ENCODE peak calls at places on chromosomes 16 and 17, in ten cellular contexts. H is cardiac muscle cell, R is cardiac fibroblast, A is ascending aorta, T is adipocyte, L is NAMALWA, X is activated T-cell treated with anti-CD3 and anti-CD28 coated beads for 1 hour, I is iris pigment epithelial cell, Z is uterus, J is endothelial cell. U is an unnamed sample.

GRCh38 chr17:83024205-83024971 is 55.0 kb upstream of the METRNL start:
- DNase-seq in H (no peak), A (no peak), L (no peak), X (no peak), Z (no peak), I (no peak), T (no peak), J (no peak), R (no peak), U (no peak)

GRCh38 chr16:78310990-78311561 is 211.6 kb downstream of the WWOX start:
- DNase-seq in X (no peak), L (no peak), H (no peak), A (no peak), Z (no peak), R (no peak), J (no peak), T (no peak), I (peak; percentile 3), U (no peak)

GRCh38 chr17:38719943-38720641 is 10.0 kb upstream of the CISD3 start:
- DNase-seq in T (no peak), X (no peak), J (no peak), Z (no peak), A (no peak), L (no peak), I (no peak), R (no peak), H (no peak), U (no peak)

GRCh38 chr17:51427259-51428255 is 167.2 kb downstream of the UTP18 start:
- DNase-seq in T (no peak), H (no peak), A (no peak), J (peak; percentile 12), Z (no peak), L (no peak), I (no peak), X (peak; percentile 50), R (no peak), U (no peak)

GRCh38 chr16:4675864-4676786 is 17.2 kb upstream of the NUDT16L1 start:
- DNase-seq in T (no peak), I (no peak), X (peak; percentile 44), J (no peak), R (no peak), L (no peak), Z (no peak), A (no peak), H (no peak), U (no peak)

GRCh38 chr17:11639736-11640510 is 41.7 kb downstream of the DNAH9 start:
- DNase-seq in J (no peak), I (no peak), A (no peak), Z (no peak), X (no peak), T (no peak), H (no peak), L (no peak), R (no peak), U (no peak)

GRCh38 chr17:41340496-41340895 is 10.1 kb downstream of the KRT33A start:
- DNase-seq in H (no peak), L (no peak), J (no peak), X (no peak), A (no peak), Z (no peak), R (no peak), I (no peak), T (no peak), U (no peak)

GRCh38 chr17:77489898-77490265 is 349.1 kb downstream of the SEC14L1 start:
- DNase-seq in Z (peak; percentile 82), H (no peak), R (peak; percentile 68), L (no peak), A (peak; percentile 69), J (no peak), I (no peak), X (no peak), T (peak; percentile 37), U (peak; percentile 60)

GRCh38 chr17:68175416-68175815 is 72.4 kb upstream of the AMZ2 start:
- DNase-seq in X (no peak), Z (no peak), J (no peak), T (no peak), H (no peak), R (no peak), A (no peak), L (no peak), I (no peak), U (no peak)

GRCh38 chr17:60473788-60474187 is 51.5 kb downstream of the CHCT1 start:
- DNase-seq in J (no peak), T (peak; percentile 78), L (no peak), I (peak; percentile 34), X (no peak), Z (no peak), H (no peak), A (no peak), R (no peak), U (no peak)

GRCh38 chr17:59401725-59402124 is 70.3 kb downstream of the YPEL2 start:
- DNase-seq in X (no peak), I (no peak), R (no peak), A (no peak), Z (no peak), T (no peak), L (no peak), J (no peak), H (no peak), U (no peak)

GRCh38 chr17:64378890-64379354 is 11.7 kb downstream of the PECAM1 start:
- DNase-seq in X (no peak), J (no peak), Z (no peak), L (no peak), A (no peak), R (peak; percentile 33), I (no peak), T (no peak), H (no peak), U (no peak)

GRCh38 chr16:23948949-23949392 is 113.2 kb downstream of the PRKCB start:
- DNase-seq in J (no peak), A (no peak), Z (no peak), T (no peak), R (no peak), X (peak; percentile 42), L (no peak), H (no peak), I (no peak), U (no peak)

GRCh38 chr17:68346448-68346847 is 55.2 kb downstream of the ARSG start:
- DNase-seq in R (no peak), L (peak; percentile 94), Z (no peak), H (no peak), J (no peak), A (peak; percentile 32), T (no peak), X (peak; percentile 49), I (no peak), U (no peak)

GRCh38 chr17:5819396-5819795 is 235.1 kb upstream of the NLRP1 start:
- DNase-seq in R (no peak), H (no peak), T (no peak), L (no peak), A (no peak), Z (no peak), J (no peak), I (no peak), X (no peak), U (no peak)

GRCh38 chr17:78316867-78317816 is 42.7 kb downstream of the SOCS3 start:
- DNase-seq in J (no peak), Z (no peak), I (no peak), R (peak; percentile 56), H (peak; percentile 44), T (peak; percentile 59), L (no peak), X (no peak), A (no peak), U (no peak)

GRCh38 chr16:54935411-54936085 is 4.9 kb downstream of the IRX5 start:
- DNase-seq in T (no peak), J (no peak), Z (no peak), I (no peak), X (no peak), H (peak; percentile 8), R (no peak), L (no peak), A (no peak), U (no peak)

GRCh38 chr17:49730078-49730786 is 22.5 kb upstream of the SLC35B1 start:
- DNase-seq in R (peak; percentile 97), A (peak; percentile 16), J (no peak), T (peak; percentile 22), I (peak; percentile 85), H (peak; percentile 96), Z (peak; percentile 91), X (no peak), L (no peak), U (peak; percentile 4)

GRCh38 chr16:50010212-50010611 is 14.8 kb upstream of the CNEP1R1 start:
- DNase-seq in X (no peak), I (no peak), A (no peak), T (no peak), H (no peak), L (no peak), J (no peak), R (no peak), Z (no peak), U (no peak)

GRCh38 chr17:75643033-75644017 is 10.1 kb downstream of the SMIM5 start:
- DNase-seq in A (no peak), R (no peak), X (no peak), J (no peak), L (no peak), H (no peak), Z (no peak), T (no peak), I (no peak), U (no peak)

GRCh38 chr16:58049697-58050185 is 24.2 kb downstream of the MMP15 start:
- DNase-seq in A (no peak), Z (no peak), H (no peak), X (no peak), J (no peak), T (no peak), R (no peak), I (no peak), L (no peak), U (no peak)

GRCh38 chr17:49204521-49204920 is 5.9 kb downstream of the GNGT2 start:
- DNase-seq in X (no peak), R (no peak), I (no peak), J (no peak), Z (no peak), T (no peak), L (no peak), A (no peak), H (no peak), U (no peak)

GRCh38 chr17:74245818-74246204 is 28.2 kb upstream of the DNAI2 start:
- DNase-seq in J (no peak), I (no peak), Z (no peak), L (no peak), X (no peak), H (no peak), A (no peak), R (no peak), T (no peak), U (no peak)

GRCh38 chr16:80802902-80803301 is 1.5 kb downstream of the CDYL2 start:
- DNase-seq in T (no peak), I (no peak), L (no peak), Z (no peak), H (no peak), X (no peak), J (no peak), R (no peak), A (no peak), U (no peak)

GRCh38 chr16:57106767-57107166 is 14.4 kb downstream of the CPNE2 start:
- DNase-seq in R (no peak), J (no peak), L (no peak), H (no peak), X (no peak), A (no peak), T (no peak), Z (no peak), I (no peak), U (no peak)

GRCh38 chr16:26530584-26531289 is 536.0 kb upstream of the C16orf82 start:
- DNase-seq in H (no peak), X (no peak), I (no peak), J (no peak), L (no peak), A (no peak), T (no peak), Z (no peak), R (no peak), U (no peak)

GRCh38 chr17:53749178-53749577 is 73.5 kb upstream of the KIF2B start:
- DNase-seq in J (no peak), X (no peak), R (no peak), Z (no peak), A (no peak), I (peak; percentile 10), T (no peak), H (peak; percentile 40), L (no peak), U (no peak)